ENCODE peak calls at places on chromosomes 12 and 14, in seven cellular contexts. M is psoas muscle; W is Panc1; I is neural progenitor cell; O is CD8-positive, alpha-beta T cell; S is endothelial cell of umbilical vein; Q is Peyer's patch. C is an unnamed sample.
A peak's percentile ranks its signal among the peaks of the same experiment; 100 is the strongest.

GRCh38 chr14:99736600-99737371 is 52.7 kb downstream of the CYP46A1 start:
- DNase-seq in I (no peak), M (no peak), S (no peak), W (no peak), O (no peak), Q (no peak), C (peak; percentile 64)

GRCh38 chr12:97308576-97309198 is 153.9 kb upstream of the RMST start:
- DNase-seq in M (no peak), W (peak; percentile 35), O (no peak), I (peak; percentile 24), Q (no peak), S (peak; percentile 77), C (no peak)

GRCh38 chr12:3076730-3077571 is at the start of gene TSPAN9:
- DNase-seq in S (peak; percentile 71), O (peak; percentile 81), Q (peak; percentile 63), I (peak; percentile 92), W (no peak), M (peak; percentile 83), C (peak; percentile 82)

GRCh38 chr12:27824126-27824842 is 44.2 kb upstream of the MANSC4 start:
- DNase-seq in S (no peak), W (no peak), I (no peak), O (no peak), M (no peak), Q (peak; percentile 65), C (no peak)

GRCh38 chr14:104547998-104548700 is 31.4 kb upstream of the C14orf180 start:
- DNase-seq in S (no peak), M (no peak), Q (no peak), W (no peak), I (no peak), O (no peak), C (no peak)

GRCh38 chr14:29558516-29558915 is 369.1 kb downstream of the PRKD1 start:
- DNase-seq in M (no peak), S (no peak), W (no peak), Q (no peak), O (no peak), I (no peak), C (no peak)

GRCh38 chr14:73896521-73896920 is 9.9 kb downstream of the ZNF410 start:
- DNase-seq in I (no peak), W (no peak), O (no peak), S (peak; percentile 39), M (no peak), Q (no peak), C (no peak)

GRCh38 chr14:89576132-89576923 is 159.3 kb upstream of the FOXN3 start:
- DNase-seq in Q (no peak), S (no peak), M (no peak), W (no peak), I (peak; percentile 11), O (no peak), C (no peak)

GRCh38 chr14:75559451-75560187 is 18.8 kb upstream of the FLVCR2 start:
- DNase-seq in M (no peak), I (no peak), S (no peak), Q (no peak), W (no peak), O (no peak), C (no peak)

GRCh38 chr12:28027947-28028724 is 55.6 kb upstream of the PTHLH start:
- DNase-seq in S (peak; percentile 24), Q (no peak), W (no peak), O (no peak), I (no peak), M (no peak), C (no peak)

GRCh38 chr12:45989277-45989856 is 1.0 kb downstream of the SCAF11 start:
- DNase-seq in W (no peak), O (no peak), Q (peak; percentile 67), I (no peak), S (no peak), M (no peak), C (no peak)

GRCh38 chr12:119666900-119667576 is 895 bp upstream of the PRKAB1 start:
- DNase-seq in M (no peak), S (no peak), I (no peak), W (no peak), O (no peak), Q (no peak), C (no peak)

GRCh38 chr12:89901906-89902648 is 193.4 kb upstream of the ATP2B1 start:
- DNase-seq in I (no peak), W (no peak), O (no peak), S (no peak), M (no peak), Q (no peak), C (no peak)

GRCh38 chr12:124720687-124721500 is 142.8 kb downstream of the SCARB1 start:
- DNase-seq in O (no peak), Q (no peak), S (peak; percentile 86), W (no peak), M (peak; percentile 73), I (no peak), C (peak; percentile 66)

GRCh38 chr12:127728285-127728684 is 538.7 kb upstream of the TMEM132C start:
- DNase-seq in S (no peak), O (no peak), Q (no peak), M (no peak), I (no peak), W (no peak), C (no peak)

GRCh38 chr12:20807192-20808080 is 3.1 kb upstream of the SLCO1B3 start:
- DNase-seq in M (no peak), Q (no peak), S (no peak), W (no peak), I (no peak), O (no peak), C (no peak)

GRCh38 chr14:34053666-34054065 is 102.8 kb upstream of the EGLN3 start:
- DNase-seq in S (peak; percentile 53), Q (no peak), O (no peak), W (no peak), I (no peak), M (peak; percentile 68), C (peak; percentile 53)

GRCh38 chr12:89461649-89462612 is 62.7 kb downstream of the GALNT4 start:
- DNase-seq in Q (no peak), M (no peak), I (peak; percentile 64), S (peak; percentile 85), O (no peak), W (peak; percentile 20), C (no peak)

GRCh38 chr12:108826115-108826806 is 31.1 kb downstream of the SSH1 start:
- DNase-seq in I (no peak), O (no peak), S (peak; percentile 98), W (no peak), Q (no peak), M (peak; percentile 78), C (peak; percentile 57)
- H3K4me3 ChIP-seq in I (no peak overlapping the region), O (no peak overlapping the region), S (no peak overlapping the region), W (peak overlapping the region; percentile 1), Q (no peak overlapping the region), M (peak overlapping the region; percentile 35), C (peak overlapping the region; percentile 46)

DNA sequence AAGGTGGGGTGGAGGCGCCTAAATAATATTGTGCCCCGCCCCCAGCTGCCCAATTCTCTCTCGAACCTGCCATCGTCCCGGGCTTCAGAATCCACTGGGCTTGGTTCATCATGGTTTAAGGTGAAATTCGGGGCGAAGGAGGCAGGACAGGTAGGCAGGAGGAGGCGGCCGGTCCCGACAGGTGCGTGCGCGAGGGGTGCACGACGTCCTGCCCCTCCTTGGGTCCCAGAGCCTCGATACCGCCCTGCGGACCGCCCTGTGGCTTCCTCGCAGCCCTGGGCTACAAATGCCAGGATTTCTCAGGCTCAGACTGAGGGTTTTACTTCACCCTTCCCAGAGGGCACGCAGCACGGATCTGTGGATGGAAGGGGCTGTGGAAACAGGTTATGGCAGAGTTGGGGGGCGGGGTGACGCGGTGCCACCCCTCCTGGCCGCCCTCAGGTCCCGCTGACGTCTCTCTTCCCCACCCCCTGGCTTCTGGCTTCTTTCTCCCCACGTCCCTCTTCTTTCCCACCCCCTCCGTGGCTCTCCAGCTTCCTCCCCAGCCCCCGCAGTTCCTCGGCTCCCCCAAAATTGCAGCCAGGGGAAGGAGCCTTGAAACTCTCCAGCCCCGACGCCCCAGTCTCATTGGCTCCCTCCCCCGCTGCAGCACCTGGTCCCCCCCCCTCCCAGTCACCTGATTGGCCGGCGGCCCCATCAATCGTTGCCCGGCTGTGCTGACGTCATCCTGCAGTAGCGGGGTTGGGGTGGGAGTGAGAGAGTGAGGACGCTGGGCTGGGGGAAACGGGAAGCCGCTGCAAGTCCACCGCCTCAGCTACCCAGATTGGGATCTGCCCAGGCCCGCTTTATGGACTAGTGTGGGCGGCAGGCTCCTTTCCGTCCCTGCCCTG is at the start of gene CLSTN3:
- DNase-seq in O (peak; percentile 89), W (no peak), S (peak; percentile 87), Q (peak; percentile 94), I (peak; percentile 92), M (peak; percentile 81), C (peak; percentile 78)
- H3K27ac ChIP-seq in O (peak within 1 kb of the TSS; percentile 73), W (no peak within 1 kb of the TSS), S (no peak within 1 kb of the TSS), Q (peak within 1 kb of the TSS; percentile 69), I (no peak within 1 kb of the TSS), M (peak within 1 kb of the TSS; percentile 3), C (peak within 1 kb of the TSS; percentile 63)

DNA sequence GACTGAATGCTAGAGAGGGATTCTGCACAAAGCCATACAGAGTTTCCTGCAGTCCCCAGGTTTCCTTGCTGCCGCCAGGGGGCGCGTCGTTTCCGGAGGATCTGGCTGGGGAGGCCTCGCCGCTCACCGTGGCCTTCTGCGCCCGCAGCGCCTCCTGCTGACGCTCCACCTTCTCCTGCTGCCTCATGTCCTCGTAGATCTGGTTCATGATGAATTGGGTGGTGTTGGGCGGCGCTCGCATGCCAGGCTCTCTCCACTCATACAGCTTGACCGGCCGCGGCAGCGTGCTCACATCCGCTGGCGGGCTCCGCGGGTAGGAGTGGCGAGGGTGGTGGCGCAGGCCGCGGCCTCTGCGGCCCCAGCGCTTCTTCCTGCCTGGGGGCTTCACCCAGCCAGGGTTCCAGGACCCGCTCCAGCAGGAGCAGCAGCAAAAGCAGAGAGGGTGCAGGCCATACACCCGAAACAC is 987 bp downstream of the CCER1 start:
- DNase-seq in M (no peak), O (no peak), S (no peak), W (no peak), I (peak; percentile 41), Q (no peak), C (no peak)
- TF ChIP-seq CTCF in M (no peak), O (no peak), S (no peak), W (peak; percentile 33), I (peak; percentile 57), Q (no peak), C (peak; percentile 36)

DNA sequence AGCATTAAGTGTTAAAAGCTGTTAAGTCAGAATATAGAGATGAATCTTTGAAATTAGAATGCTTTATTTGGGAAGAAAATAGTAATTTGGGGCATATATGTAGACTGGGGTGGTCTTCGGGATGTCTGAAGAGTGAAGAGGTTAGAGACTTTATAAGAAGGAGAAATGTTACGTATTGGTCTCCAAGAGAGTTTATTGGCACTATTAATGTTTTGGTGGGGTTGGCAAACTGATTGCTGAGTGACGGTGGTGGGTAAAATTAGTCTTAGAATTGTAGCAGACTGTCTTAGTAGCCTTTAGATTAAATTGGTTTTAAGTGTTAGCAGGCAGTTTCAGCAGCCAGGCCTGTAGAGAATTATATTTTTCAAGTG is 4.9 kb upstream of the ATP23 start:
- DNase-seq in I (no peak), Q (no peak), W (no peak), S (no peak), O (no peak), M (no peak), C (no peak)
- H3K4me3 ChIP-seq in I (peak overlapping the region; percentile 73), Q (no peak overlapping the region), W (peak overlapping the region; percentile 61), S (no peak overlapping the region), O (no peak overlapping the region), M (peak overlapping the region; percentile 88), C (peak overlapping the region; percentile 76)

C was measured in left ventricle myocardium inferior.